ENCODE peak calls at places on chromosomes 3 and 15, in five cellular contexts. One of them, this sample, is unnamed.
A peak's percentile ranks its signal among the peaks of the same experiment; 100 is the strongest.

GRCh38 chr3:45499529-45499928 is 95.0 kb upstream of the LIMD1 start:
- DNase-seq in psoas muscle: no peak
- DNase-seq in WERI-Rb-1: no peak
- DNase-seq in spleen: no peak
- DNase-seq in PC-3: peak; percentile 72
- DNase-seq in this sample: no peak

GRCh38 chr3:62632510-62633294 is 242.5 kb downstream of the CADPS start:
- DNase-seq in WERI-Rb-1: no peak
- DNase-seq in spleen: no peak
- DNase-seq in psoas muscle: no peak
- DNase-seq in PC-3: no peak
- DNase-seq in this sample: no peak

GRCh38 chr3:163939926-163940325 is 1138.4 kb downstream of the SI start:
- DNase-seq in WERI-Rb-1: no peak
- DNase-seq in spleen: no peak
- DNase-seq in PC-3: peak; percentile 87
- DNase-seq in psoas muscle: no peak
- DNase-seq in this sample: no peak

GRCh38 chr3:47440131-47440530 is 35.6 kb downstream of the SCAP start:
- DNase-seq in psoas muscle: no peak
- DNase-seq in WERI-Rb-1: no peak
- DNase-seq in spleen: no peak
- DNase-seq in PC-3: peak; percentile 31
- DNase-seq in this sample: no peak

GRCh38 chr3:120496278-120496975 is 45.6 kb upstream of the FSTL1 start:
- DNase-seq in PC-3: peak; percentile 97
- DNase-seq in spleen: no peak
- DNase-seq in psoas muscle: no peak
- DNase-seq in WERI-Rb-1: no peak
- DNase-seq in this sample: no peak

GRCh38 chr3:98021821-98022220 is 13.3 kb downstream of the GABRR3 start:
- DNase-seq in WERI-Rb-1: no peak
- DNase-seq in PC-3: peak; percentile 27
- DNase-seq in spleen: no peak
- DNase-seq in psoas muscle: no peak
- DNase-seq in this sample: no peak

GRCh38 chr3:23203651-23204111 is 554 bp downstream of the UBE2E2 start:
- DNase-seq in spleen: peak; percentile 77
- DNase-seq in WERI-Rb-1: peak; percentile 8
- DNase-seq in PC-3: peak; percentile 29
- DNase-seq in psoas muscle: peak; percentile 63
- DNase-seq in this sample: peak; percentile 70

GRCh38 chr15:69502470-69503045 is 49.9 kb downstream of the RPLP1 start:
- DNase-seq in PC-3: no peak
- DNase-seq in spleen: no peak
- DNase-seq in psoas muscle: no peak
- DNase-seq in WERI-Rb-1: no peak
- DNase-seq in this sample: no peak

GRCh38 chr3:16761576-16761975 is 123.2 kb upstream of the PLCL2 start:
- DNase-seq in spleen: no peak
- DNase-seq in WERI-Rb-1: no peak
- DNase-seq in psoas muscle: no peak
- DNase-seq in PC-3: peak; percentile 90
- DNase-seq in this sample: no peak

GRCh38 chr15:71136159-71137137 is 21.2 kb downstream of the THSD4 start:
- DNase-seq in PC-3: peak; percentile 92
- DNase-seq in psoas muscle: no peak
- DNase-seq in spleen: no peak
- DNase-seq in WERI-Rb-1: peak; percentile 33
- DNase-seq in this sample: no peak

GRCh38 chr3:30779686-30780287 is 114.7 kb downstream of the GADL1 start:
- DNase-seq in psoas muscle: no peak
- DNase-seq in PC-3: peak; percentile 72
- DNase-seq in WERI-Rb-1: peak; percentile 46
- DNase-seq in spleen: no peak
- DNase-seq in this sample: no peak

GRCh38 chr15:39028069-39028468 is 463.5 kb upstream of the RASGRP1 start:
- DNase-seq in PC-3: peak; percentile 90
- DNase-seq in psoas muscle: peak; percentile 75
- DNase-seq in WERI-Rb-1: no peak
- DNase-seq in spleen: no peak
- DNase-seq in this sample: no peak

GRCh38 chr15:70524470-70524869 is 238.9 kb downstream of the UACA start:
- DNase-seq in WERI-Rb-1: no peak
- DNase-seq in PC-3: no peak
- DNase-seq in spleen: peak; percentile 24
- DNase-seq in psoas muscle: no peak
- DNase-seq in this sample: no peak

GRCh38 chr3:29937185-29937584 is 656.3 kb downstream of the RBMS3 start:
- DNase-seq in psoas muscle: no peak
- DNase-seq in PC-3: peak; percentile 97
- DNase-seq in spleen: no peak
- DNase-seq in WERI-Rb-1: no peak
- DNase-seq in this sample: no peak

GRCh38 chr3:52299247-52299657 is 11.6 kb downstream of the GLYCTK start:
- DNase-seq in WERI-Rb-1: no peak
- DNase-seq in psoas muscle: no peak
- DNase-seq in PC-3: no peak
- DNase-seq in spleen: no peak
- DNase-seq in this sample: no peak

GRCh38 chr3:84440306-84440705 is 518.5 kb upstream of the CADM2 start:
- DNase-seq in psoas muscle: no peak
- DNase-seq in WERI-Rb-1: no peak
- DNase-seq in spleen: peak; percentile 34
- DNase-seq in PC-3: no peak
- DNase-seq in this sample: no peak

GRCh38 chr15:59169337-59169736 is 37.3 kb upstream of the LDHAL6B start:
- DNase-seq in PC-3: peak; percentile 53
- DNase-seq in spleen: no peak
- DNase-seq in WERI-Rb-1: no peak
- DNase-seq in psoas muscle: no peak
- DNase-seq in this sample: no peak

GRCh38 chr3:64167346-64167745 is 57.9 kb downstream of the PRICKLE2 start:
- DNase-seq in psoas muscle: no peak
- DNase-seq in PC-3: peak; percentile 51
- DNase-seq in spleen: no peak
- DNase-seq in WERI-Rb-1: no peak
- DNase-seq in this sample: no peak

GRCh38 chr15:89401636-89402252 is 67.1 kb upstream of the POLG start:
- DNase-seq in WERI-Rb-1: no peak
- DNase-seq in psoas muscle: no peak
- DNase-seq in PC-3: peak; percentile 52
- DNase-seq in spleen: no peak
- DNase-seq in this sample: no peak

GRCh38 chr3:66753670-66754069 is 244.4 kb upstream of the KBTBD8 start:
- DNase-seq in spleen: no peak
- DNase-seq in psoas muscle: no peak
- DNase-seq in PC-3: no peak
- DNase-seq in WERI-Rb-1: no peak
- DNase-seq in this sample: no peak

GRCh38 chr15:56984681-56985515 is 66.5 kb downstream of the TCF12 start:
- DNase-seq in PC-3: peak; percentile 50
- DNase-seq in WERI-Rb-1: no peak
- DNase-seq in psoas muscle: no peak
- DNase-seq in spleen: no peak
- DNase-seq in this sample: no peak

GRCh38 chr3:116444819-116445290 is 432 bp downstream of the LSAMP start:
- DNase-seq in spleen: no peak
- DNase-seq in PC-3: no peak
- DNase-seq in psoas muscle: no peak
- DNase-seq in WERI-Rb-1: peak; percentile 9
- DNase-seq in this sample: no peak
- H3K4me3 ChIP-seq in spleen: no peak overlapping the region
- H3K4me3 ChIP-seq in PC-3: peak overlapping the region; percentile 32
- H3K4me3 ChIP-seq in psoas muscle: no peak overlapping the region
- H3K4me3 ChIP-seq in WERI-Rb-1: peak overlapping the region; percentile 35
- H3K4me3 ChIP-seq in this sample: peak overlapping the region; percentile 41

DNA sequence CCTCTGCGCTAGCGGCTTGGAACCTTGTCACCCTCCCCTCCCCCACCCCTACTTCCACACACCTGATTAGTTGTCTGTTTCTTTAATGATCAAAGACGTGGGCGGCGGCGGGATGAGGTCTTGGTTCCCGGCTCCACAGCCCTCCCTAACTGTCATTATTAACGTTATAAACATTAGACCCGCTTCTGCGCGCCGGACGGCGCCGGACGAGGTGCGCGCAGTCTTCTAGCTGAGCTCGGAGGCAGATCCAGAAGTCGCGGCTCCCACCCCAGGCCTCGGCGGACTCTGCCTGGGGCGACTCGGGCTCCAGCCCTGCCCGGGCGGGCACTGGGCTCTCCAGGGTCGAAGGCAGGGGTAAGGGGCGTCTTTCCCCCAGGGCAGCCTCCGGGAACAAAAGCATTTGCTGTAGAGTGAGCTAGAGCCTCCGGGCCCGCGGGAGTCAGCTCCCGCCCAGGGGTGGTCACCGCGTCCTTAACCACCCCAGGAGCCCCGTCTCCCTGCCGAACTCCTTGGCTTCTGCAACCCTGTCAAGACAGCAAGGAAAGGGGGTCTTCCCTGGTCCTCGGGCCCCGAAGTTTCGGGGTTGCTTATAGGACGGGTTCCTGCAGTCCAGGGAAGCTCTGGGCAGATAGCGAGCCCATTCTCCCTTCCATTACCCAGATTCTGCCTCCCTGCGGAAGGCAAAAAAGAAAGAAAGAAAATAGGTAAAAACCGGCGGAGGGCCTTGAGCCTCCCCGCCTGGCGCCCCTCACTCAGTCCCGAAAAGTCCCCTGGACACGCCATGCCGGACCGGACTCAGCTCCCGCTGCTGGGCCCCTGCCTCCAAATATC is 2.2 kb upstream of the ISLR2 start:
- DNase-seq in PC-3: no peak
- DNase-seq in spleen: peak; percentile 72
- DNase-seq in WERI-Rb-1: no peak
- DNase-seq in psoas muscle: peak; percentile 59
- DNase-seq in this sample: no peak
- H3K27me3 ChIP-seq in PC-3: peaks cover 65% of the 10 kb centered on the region
- H3K27me3 ChIP-seq in spleen: peaks cover 60% of the 10 kb centered on the region
- H3K27me3 ChIP-seq in WERI-Rb-1: no peaks in the 10 kb centered on the region
- H3K27me3 ChIP-seq in psoas muscle: peaks cover 44% of the 10 kb centered on the region
- H3K27me3 ChIP-seq in this sample: peaks cover 80% of the 10 kb centered on the region

GRCh38 chr3:40580494-40581091 is 55.8 kb downstream of the ZNF621 start:
- DNase-seq in WERI-Rb-1: peak; percentile 70
- DNase-seq in spleen: peak; percentile 78
- DNase-seq in psoas muscle: peak; percentile 60
- DNase-seq in PC-3: peak; percentile 87
- DNase-seq in this sample: no peak

GRCh38 chr3:40572588-40572987 is 47.8 kb downstream of the ZNF621 start:
- DNase-seq in spleen: no peak
- DNase-seq in PC-3: no peak
- DNase-seq in WERI-Rb-1: no peak
- DNase-seq in psoas muscle: no peak
- DNase-seq in this sample: no peak

GRCh38 chr3:40573985-40574384 is 49.2 kb downstream of the ZNF621 start:
- DNase-seq in PC-3: no peak
- DNase-seq in psoas muscle: no peak
- DNase-seq in spleen: no peak
- DNase-seq in WERI-Rb-1: no peak
- DNase-seq in this sample: no peak

GRCh38 chr3:40576431-40576830 is 51.7 kb downstream of the ZNF621 start:
- DNase-seq in WERI-Rb-1: no peak
- DNase-seq in spleen: no peak
- DNase-seq in PC-3: no peak
- DNase-seq in psoas muscle: no peak
- DNase-seq in this sample: no peak

GRCh38 chr3:40574661-40575060 is 49.9 kb downstream of the ZNF621 start:
- DNase-seq in psoas muscle: no peak
- DNase-seq in WERI-Rb-1: no peak
- DNase-seq in PC-3: no peak
- DNase-seq in spleen: no peak
- DNase-seq in this sample: no peak
- H3K4me3 ChIP-seq in psoas muscle: no peak overlapping the region
- H3K4me3 ChIP-seq in WERI-Rb-1: no peak overlapping the region
- H3K4me3 ChIP-seq in PC-3: no peak overlapping the region
- H3K4me3 ChIP-seq in spleen: no peak overlapping the region
- H3K4me3 ChIP-seq in this sample: no peak overlapping the region

GRCh38 chr15:93089855-93090305 is 869 bp upstream of the RGMA start:
- DNase-seq in WERI-Rb-1: no peak
- DNase-seq in psoas muscle: peak; percentile 87
- DNase-seq in spleen: no peak
- DNase-seq in PC-3: no peak
- DNase-seq in this sample: no peak

GRCh38 chr15:93088200-93088980 is 621 bp downstream of the RGMA start:
- DNase-seq in WERI-Rb-1: no peak
- DNase-seq in PC-3: no peak
- DNase-seq in psoas muscle: peak; percentile 83
- DNase-seq in spleen: peak; percentile 80
- DNase-seq in this sample: peak; percentile 70

GRCh38 chr15:93087825-93088199 is 1.2 kb downstream of the RGMA start:
- DNase-seq in psoas muscle: peak; percentile 87
- DNase-seq in PC-3: peak; percentile 62
- DNase-seq in spleen: peak; percentile 82
- DNase-seq in WERI-Rb-1: peak; percentile 52
- DNase-seq in this sample: peak; percentile 82

GRCh38 chr15:93088981-93089854 is at the start of gene RGMA:
- DNase-seq in spleen: no peak
- DNase-seq in psoas muscle: peak; percentile 86
- DNase-seq in WERI-Rb-1: no peak
- DNase-seq in PC-3: no peak
- DNase-seq in this sample: peak; percentile 66

DNA sequence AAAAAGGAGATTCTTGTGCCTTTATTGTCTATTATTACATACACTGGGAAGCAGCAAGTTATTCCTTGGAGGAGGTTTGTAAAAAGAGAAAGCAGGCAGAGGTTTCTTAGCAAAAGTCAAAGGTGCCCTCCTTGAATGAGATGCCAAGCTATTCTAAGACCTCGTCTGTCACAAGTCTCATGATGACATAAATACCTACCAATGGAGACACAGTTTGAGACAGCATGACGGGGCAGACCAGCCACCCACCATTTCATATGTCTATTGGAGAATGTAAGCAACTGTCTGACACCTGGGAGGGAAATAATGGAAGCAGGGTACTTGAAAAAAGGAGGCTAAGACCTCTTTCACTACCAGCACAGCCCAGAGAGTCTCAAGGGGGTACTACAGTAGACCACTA is 2.2 kb downstream of the RGMA start:
- DNase-seq in PC-3: no peak
- DNase-seq in spleen: no peak
- DNase-seq in psoas muscle: peak; percentile 65
- DNase-seq in WERI-Rb-1: no peak
- DNase-seq in this sample: no peak
- H3K27me3 ChIP-seq in PC-3: peaks cover 85% of the 10 kb centered on the region
- H3K27me3 ChIP-seq in spleen: peaks cover 60% of the 10 kb centered on the region
- H3K27me3 ChIP-seq in psoas muscle: no peaks in the 10 kb centered on the region
- H3K27me3 ChIP-seq in WERI-Rb-1: peaks cover 96% of the 10 kb centered on the region
- H3K27me3 ChIP-seq in this sample: peaks cover 46% of the 10 kb centered on the region